ENCODE peak calls at places on chromosomes 12 and 14, in five cellular contexts. M is fibroblast of the aortic adventitia, H is GM04504, A is spleen, S is MG63. D is an unnamed sample.
A peak's percentile ranks its signal among the peaks of the same experiment; 100 is the strongest.

GRCh38 chr12:28059678-28060077 is 87.1 kb upstream of the PTHLH start:
- DNase-seq in H (no peak), A (no peak), S (no peak), M (peak; percentile 48), D (no peak)

GRCh38 chr14:102930753-102931579 is 8.5 kb downstream of the AMN start:
- DNase-seq in S (no peak), M (peak; percentile 5), H (no peak), A (peak; percentile 71), D (no peak)

GRCh38 chr14:101235042-101235871 is 326.0 kb upstream of the DIO3 start:
- DNase-seq in H (peak; percentile 9), M (peak; percentile 14), S (peak; percentile 38), A (no peak), D (no peak)

GRCh38 chr12:16344269-16344668 is 3.2 kb upstream of the MGST1 start:
- DNase-seq in M (no peak), A (no peak), H (no peak), S (no peak), D (no peak)

GRCh38 chr12:82673698-82674097 is 13.0 kb upstream of the TMTC2 start:
- DNase-seq in A (no peak), S (no peak), H (no peak), M (no peak), D (no peak)

GRCh38 chr12:68157295-68157871 is 2.2 kb downstream of the IFNG start:
- DNase-seq in A (no peak), S (no peak), M (no peak), H (no peak), D (no peak)

GRCh38 chr12:98533723-98534251 is 18.4 kb downstream of the TMPO start:
- DNase-seq in A (no peak), H (no peak), M (peak; percentile 63), S (no peak), D (no peak)

GRCh38 chr14:100384819-100385813 is 62.0 kb downstream of the SLC25A47 start:
- DNase-seq in H (no peak), M (peak; percentile 79), A (no peak), S (no peak), D (no peak)

GRCh38 chr12:26150737-26151450 is 26.1 kb upstream of the BHLHE41 start:
- DNase-seq in M (peak; percentile 93), S (peak; percentile 55), H (peak; percentile 59), A (no peak), D (no peak)

GRCh38 chr12:53985900-53986685 is 1.1 kb downstream of the HOXC10 start:
- DNase-seq in S (peak; percentile 83), H (no peak), A (no peak), M (no peak), D (no peak)

GRCh38 chr12:6363330-6364036 is 11.9 kb downstream of the SCNN1A start:
- DNase-seq in H (no peak), M (no peak), S (peak; percentile 52), A (peak; percentile 91), D (no peak)

GRCh38 chr12:103756443-103756842 is 84.6 kb downstream of the NT5DC3 start:
- DNase-seq in A (no peak), S (no peak), M (no peak), H (no peak), D (no peak)

D was measured in GOT3.